ENCODE peak calls at places on chromosomes 11 and 22, in ten cellular contexts. One of them, this sample, is unnamed.

GRCh38 chr22:38177044-38177443 is 4.6 kb downstream of the PLA2G6 start:
- DNase-seq in mammary epithelial cell: no peak
- DNase-seq in Calu3: no peak
- DNase-seq in A549: no peak
- DNase-seq in heart left ventricle: no peak
- DNase-seq in astrocyte of the cerebellum: no peak
- DNase-seq in pancreas: no peak
- DNase-seq in ovary: no peak
- DNase-seq in fibroblast of villous mesenchyme: no peak
- DNase-seq in K562: no peak
- DNase-seq in this sample: no peak

GRCh38 chr11:123063396-123064267 is 1.7 kb upstream of the HSPA8 start:
- DNase-seq in astrocyte of the cerebellum: peak; percentile 29
- DNase-seq in A549: no peak
- DNase-seq in heart left ventricle: peak; percentile 32
- DNase-seq in pancreas: no peak
- DNase-seq in Calu3: peak; percentile 27
- DNase-seq in ovary: no peak
- DNase-seq in mammary epithelial cell: peak; percentile 60
- DNase-seq in K562: peak; percentile 54
- DNase-seq in fibroblast of villous mesenchyme: peak; percentile 72
- DNase-seq in this sample: no peak

GRCh38 chr22:17191163-17191562 is 28.1 kb downstream of the ADA2 start:
- DNase-seq in astrocyte of the cerebellum: peak; percentile 47
- DNase-seq in K562: no peak
- DNase-seq in ovary: no peak
- DNase-seq in Calu3: no peak
- DNase-seq in pancreas: no peak
- DNase-seq in mammary epithelial cell: peak; percentile 6
- DNase-seq in A549: no peak
- DNase-seq in heart left ventricle: no peak
- DNase-seq in fibroblast of villous mesenchyme: peak; percentile 60
- DNase-seq in this sample: no peak

GRCh38 chr11:12600829-12601228 is 73.4 kb upstream of the TEAD1 start:
- DNase-seq in ovary: no peak
- DNase-seq in pancreas: no peak
- DNase-seq in mammary epithelial cell: no peak
- DNase-seq in K562: no peak
- DNase-seq in Calu3: no peak
- DNase-seq in astrocyte of the cerebellum: no peak
- DNase-seq in fibroblast of villous mesenchyme: no peak
- DNase-seq in A549: no peak
- DNase-seq in heart left ventricle: no peak
- DNase-seq in this sample: no peak

GRCh38 chr11:536841-537621 is at the start of gene LRRC56:
- DNase-seq in heart left ventricle: peak; percentile 68
- DNase-seq in K562: peak; percentile 95
- DNase-seq in ovary: peak; percentile 88
- DNase-seq in Calu3: peak; percentile 89
- DNase-seq in pancreas: peak; percentile 97
- DNase-seq in mammary epithelial cell: peak; percentile 58
- DNase-seq in fibroblast of villous mesenchyme: peak; percentile 92
- DNase-seq in astrocyte of the cerebellum: peak; percentile 40
- DNase-seq in A549: peak; percentile 49
- DNase-seq in this sample: peak; percentile 72

GRCh38 chr11:114086394-114086793 is 26.9 kb downstream of the ZBTB16 start:
- DNase-seq in pancreas: no peak
- DNase-seq in fibroblast of villous mesenchyme: no peak
- DNase-seq in A549: no peak
- DNase-seq in ovary: no peak
- DNase-seq in heart left ventricle: no peak
- DNase-seq in mammary epithelial cell: no peak
- DNase-seq in astrocyte of the cerebellum: no peak
- DNase-seq in K562: no peak
- DNase-seq in Calu3: no peak
- DNase-seq in this sample: no peak

GRCh38 chr11:1762537-1763302 is 1.0 kb downstream of the CTSD start:
- DNase-seq in Calu3: peak; percentile 87
- DNase-seq in K562: peak; percentile 83
- DNase-seq in heart left ventricle: peak; percentile 68
- DNase-seq in fibroblast of villous mesenchyme: no peak
- DNase-seq in pancreas: peak; percentile 88
- DNase-seq in A549: peak; percentile 54
- DNase-seq in mammary epithelial cell: peak; percentile 65
- DNase-seq in astrocyte of the cerebellum: no peak
- DNase-seq in ovary: no peak
- DNase-seq in this sample: no peak

GRCh38 chr11:64629796-64630562 is 39.0 kb downstream of the SLC22A12 start:
- DNase-seq in heart left ventricle: no peak
- DNase-seq in astrocyte of the cerebellum: no peak
- DNase-seq in Calu3: no peak
- DNase-seq in ovary: no peak
- DNase-seq in mammary epithelial cell: no peak
- DNase-seq in pancreas: no peak
- DNase-seq in fibroblast of villous mesenchyme: no peak
- DNase-seq in K562: peak; percentile 92
- DNase-seq in A549: no peak
- DNase-seq in this sample: no peak

DNA sequence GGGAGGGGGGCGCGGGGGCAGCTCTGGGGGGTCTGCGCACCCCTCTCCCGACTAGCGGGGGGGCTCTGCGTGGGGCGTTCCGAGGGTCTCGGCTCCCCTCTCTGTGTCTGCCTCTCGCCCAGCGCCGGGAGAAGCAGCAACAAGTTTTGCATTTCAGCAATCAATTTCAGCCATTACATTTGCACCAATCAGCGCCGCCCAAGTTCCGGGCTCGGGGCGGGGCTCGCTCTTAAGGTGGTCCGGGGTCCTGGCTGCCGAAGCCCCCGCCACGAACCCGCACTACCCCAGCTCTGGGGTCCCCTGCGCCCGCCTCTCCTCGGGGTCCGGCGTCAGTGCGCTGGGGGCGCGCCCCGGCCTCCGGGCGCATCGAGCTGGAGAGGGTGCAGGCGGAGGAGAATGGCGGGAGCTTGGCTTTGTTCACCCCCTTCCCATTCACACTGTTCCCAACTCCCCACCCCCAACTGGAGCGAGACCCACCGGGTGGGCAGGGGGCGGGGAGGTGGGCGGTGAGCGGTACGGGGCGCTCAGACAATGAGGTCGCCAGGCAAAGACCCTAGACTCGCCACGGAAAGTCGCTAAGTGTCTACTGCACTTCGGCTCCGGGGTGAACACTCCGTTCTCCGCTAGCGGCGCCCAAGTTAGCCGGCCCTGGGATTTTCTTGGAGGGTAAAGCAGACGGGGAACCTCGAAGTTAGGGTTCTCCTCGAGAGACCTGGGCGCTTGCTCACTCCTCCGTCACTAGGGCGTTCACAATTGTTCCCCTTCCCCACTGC is at the start of gene MN1:
- DNase-seq in heart left ventricle: peak; percentile 73
- DNase-seq in pancreas: peak; percentile 75
- DNase-seq in A549: peak; percentile 65
- DNase-seq in fibroblast of villous mesenchyme: peak; percentile 49
- DNase-seq in K562: no peak
- DNase-seq in Calu3: peak; percentile 54
- DNase-seq in ovary: peak; percentile 78
- DNase-seq in mammary epithelial cell: peak; percentile 60
- DNase-seq in astrocyte of the cerebellum: no peak
- DNase-seq in this sample: peak; percentile 52
- TF ChIP-seq CTCF in heart left ventricle: no peak
- TF ChIP-seq CTCF in pancreas: no peak
- TF ChIP-seq CTCF in A549: no peak
- TF ChIP-seq CTCF in fibroblast of villous mesenchyme: no peak
- TF ChIP-seq CTCF in K562: no peak
- TF ChIP-seq CTCF in Calu3: no peak
- TF ChIP-seq CTCF in ovary: no peak
- TF ChIP-seq CTCF in mammary epithelial cell: peak; percentile 12
- TF ChIP-seq CTCF in astrocyte of the cerebellum: no peak
- TF ChIP-seq CTCF in this sample: no peak

GRCh38 chr11:73387594-73388021 is 11.4 kb downstream of the RELT start:
- DNase-seq in K562: no peak
- DNase-seq in A549: no peak
- DNase-seq in ovary: no peak
- DNase-seq in pancreas: no peak
- DNase-seq in astrocyte of the cerebellum: no peak
- DNase-seq in heart left ventricle: no peak
- DNase-seq in mammary epithelial cell: no peak
- DNase-seq in fibroblast of villous mesenchyme: no peak
- DNase-seq in Calu3: no peak
- DNase-seq in this sample: no peak

GRCh38 chr11:73389134-73389525 is 12.9 kb downstream of the RELT start:
- DNase-seq in astrocyte of the cerebellum: no peak
- DNase-seq in fibroblast of villous mesenchyme: no peak
- DNase-seq in A549: no peak
- DNase-seq in K562: no peak
- DNase-seq in mammary epithelial cell: no peak
- DNase-seq in pancreas: no peak
- DNase-seq in ovary: no peak
- DNase-seq in heart left ventricle: no peak
- DNase-seq in Calu3: no peak
- DNase-seq in this sample: no peak

GRCh38 chr11:73386568-73386967 is 10.4 kb downstream of the RELT start:
- DNase-seq in pancreas: no peak
- DNase-seq in mammary epithelial cell: no peak
- DNase-seq in fibroblast of villous mesenchyme: no peak
- DNase-seq in Calu3: no peak
- DNase-seq in K562: no peak
- DNase-seq in heart left ventricle: no peak
- DNase-seq in ovary: no peak
- DNase-seq in A549: no peak
- DNase-seq in astrocyte of the cerebellum: no peak
- DNase-seq in this sample: no peak

GRCh38 chr11:73389902-73390301 is 13.7 kb downstream of the RELT start:
- DNase-seq in mammary epithelial cell: no peak
- DNase-seq in A549: no peak
- DNase-seq in K562: no peak
- DNase-seq in astrocyte of the cerebellum: no peak
- DNase-seq in Calu3: no peak
- DNase-seq in pancreas: no peak
- DNase-seq in heart left ventricle: no peak
- DNase-seq in fibroblast of villous mesenchyme: no peak
- DNase-seq in ovary: no peak
- DNase-seq in this sample: no peak

GRCh38 chr11:73388241-73389133 is 12.3 kb downstream of the RELT start:
- DNase-seq in fibroblast of villous mesenchyme: no peak
- DNase-seq in pancreas: no peak
- DNase-seq in K562: no peak
- DNase-seq in ovary: no peak
- DNase-seq in A549: no peak
- DNase-seq in Calu3: no peak
- DNase-seq in heart left ventricle: peak; percentile 63
- DNase-seq in mammary epithelial cell: no peak
- DNase-seq in astrocyte of the cerebellum: no peak
- DNase-seq in this sample: peak; percentile 74
- TF ChIP-seq CTCF in fibroblast of villous mesenchyme: no peak
- TF ChIP-seq CTCF in pancreas: no peak
- TF ChIP-seq CTCF in K562: no peak
- TF ChIP-seq CTCF in ovary: no peak
- TF ChIP-seq CTCF in A549: no peak
- TF ChIP-seq CTCF in Calu3: no peak
- TF ChIP-seq CTCF in heart left ventricle: no peak
- TF ChIP-seq CTCF in mammary epithelial cell: no peak
- TF ChIP-seq CTCF in astrocyte of the cerebellum: no peak
- TF ChIP-seq CTCF in this sample: no peak

GRCh38 chr22:21591695-21592094 is 24.2 kb downstream of the UBE2L3 start:
- DNase-seq in mammary epithelial cell: no peak
- DNase-seq in fibroblast of villous mesenchyme: no peak
- DNase-seq in astrocyte of the cerebellum: no peak
- DNase-seq in heart left ventricle: peak; percentile 60
- DNase-seq in K562: no peak
- DNase-seq in Calu3: no peak
- DNase-seq in ovary: no peak
- DNase-seq in pancreas: no peak
- DNase-seq in A549: no peak
- DNase-seq in this sample: no peak

GRCh38 chr22:21590809-21591641 is 23.5 kb downstream of the UBE2L3 start:
- DNase-seq in heart left ventricle: no peak
- DNase-seq in ovary: no peak
- DNase-seq in pancreas: no peak
- DNase-seq in fibroblast of villous mesenchyme: no peak
- DNase-seq in astrocyte of the cerebellum: no peak
- DNase-seq in A549: no peak
- DNase-seq in mammary epithelial cell: no peak
- DNase-seq in Calu3: no peak
- DNase-seq in K562: no peak
- DNase-seq in this sample: no peak

GRCh38 chr22:21592422-21592821 is 24.9 kb downstream of the UBE2L3 start:
- DNase-seq in pancreas: no peak
- DNase-seq in fibroblast of villous mesenchyme: no peak
- DNase-seq in Calu3: no peak
- DNase-seq in K562: no peak
- DNase-seq in astrocyte of the cerebellum: no peak
- DNase-seq in heart left ventricle: no peak
- DNase-seq in ovary: no peak
- DNase-seq in A549: no peak
- DNase-seq in mammary epithelial cell: no peak
- DNase-seq in this sample: no peak

GRCh38 chr22:21594865-21595452 is 27.4 kb downstream of the UBE2L3 start:
- DNase-seq in pancreas: no peak
- DNase-seq in fibroblast of villous mesenchyme: peak; percentile 41
- DNase-seq in heart left ventricle: no peak
- DNase-seq in K562: no peak
- DNase-seq in Calu3: no peak
- DNase-seq in ovary: no peak
- DNase-seq in mammary epithelial cell: no peak
- DNase-seq in A549: no peak
- DNase-seq in astrocyte of the cerebellum: no peak
- DNase-seq in this sample: no peak

DNA sequence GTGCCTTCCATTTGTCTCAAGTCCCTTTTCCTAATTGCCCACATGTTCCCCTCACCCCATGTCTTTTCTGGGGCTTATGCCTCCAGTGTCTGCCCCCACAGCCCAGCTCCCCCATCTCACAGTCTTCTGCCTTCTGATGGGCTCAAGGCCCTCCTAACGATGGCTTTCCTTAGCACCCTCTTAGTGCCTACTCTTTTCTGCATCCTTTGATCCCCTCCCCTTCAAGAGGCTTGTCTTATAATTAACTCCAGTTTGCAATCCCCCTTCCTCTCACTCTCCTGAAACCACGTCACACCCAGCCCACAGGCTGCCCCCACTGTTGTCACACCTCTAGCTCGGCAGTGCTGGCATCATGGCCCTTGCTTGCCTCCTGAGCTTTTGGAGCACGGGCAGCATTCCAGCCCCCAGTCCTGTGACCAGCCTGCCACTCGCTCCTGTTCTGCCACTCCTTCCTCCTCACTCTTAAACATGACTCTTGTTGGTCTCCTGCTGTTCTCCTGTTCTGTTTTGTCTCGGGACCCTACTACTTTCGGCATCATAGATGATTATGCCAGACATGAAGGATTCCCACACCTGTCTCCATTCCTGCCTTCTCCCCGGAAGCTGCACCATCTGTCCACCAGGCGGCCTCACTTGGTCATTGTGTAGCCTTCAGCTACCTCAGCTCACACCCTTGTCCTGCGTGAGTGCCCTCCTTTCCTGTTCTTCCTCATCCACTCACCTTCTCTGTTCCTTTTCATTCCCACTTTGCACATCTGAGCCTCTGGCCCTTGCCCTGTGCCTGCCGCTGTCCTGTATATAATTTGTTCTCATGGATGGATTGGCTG is 26.1 kb downstream of the UBE2L3 start:
- DNase-seq in heart left ventricle: peak; percentile 59
- DNase-seq in K562: peak; percentile 89
- DNase-seq in fibroblast of villous mesenchyme: no peak
- DNase-seq in Calu3: peak; percentile 15
- DNase-seq in mammary epithelial cell: no peak
- DNase-seq in ovary: no peak
- DNase-seq in pancreas: no peak
- DNase-seq in astrocyte of the cerebellum: no peak
- DNase-seq in A549: peak; percentile 41
- DNase-seq in this sample: no peak
- TF ChIP-seq CTCF in heart left ventricle: no peak
- TF ChIP-seq CTCF in K562: peak; percentile 96
- TF ChIP-seq CTCF in fibroblast of villous mesenchyme: peak; percentile 33
- TF ChIP-seq CTCF in Calu3: peak; percentile 71
- TF ChIP-seq CTCF in mammary epithelial cell: peak; percentile 45
- TF ChIP-seq CTCF in ovary: no peak
- TF ChIP-seq CTCF in pancreas: no peak
- TF ChIP-seq CTCF in astrocyte of the cerebellum: peak; percentile 42
- TF ChIP-seq CTCF in A549: peak; percentile 21
- TF ChIP-seq CTCF in this sample: peak; percentile 21

DNA sequence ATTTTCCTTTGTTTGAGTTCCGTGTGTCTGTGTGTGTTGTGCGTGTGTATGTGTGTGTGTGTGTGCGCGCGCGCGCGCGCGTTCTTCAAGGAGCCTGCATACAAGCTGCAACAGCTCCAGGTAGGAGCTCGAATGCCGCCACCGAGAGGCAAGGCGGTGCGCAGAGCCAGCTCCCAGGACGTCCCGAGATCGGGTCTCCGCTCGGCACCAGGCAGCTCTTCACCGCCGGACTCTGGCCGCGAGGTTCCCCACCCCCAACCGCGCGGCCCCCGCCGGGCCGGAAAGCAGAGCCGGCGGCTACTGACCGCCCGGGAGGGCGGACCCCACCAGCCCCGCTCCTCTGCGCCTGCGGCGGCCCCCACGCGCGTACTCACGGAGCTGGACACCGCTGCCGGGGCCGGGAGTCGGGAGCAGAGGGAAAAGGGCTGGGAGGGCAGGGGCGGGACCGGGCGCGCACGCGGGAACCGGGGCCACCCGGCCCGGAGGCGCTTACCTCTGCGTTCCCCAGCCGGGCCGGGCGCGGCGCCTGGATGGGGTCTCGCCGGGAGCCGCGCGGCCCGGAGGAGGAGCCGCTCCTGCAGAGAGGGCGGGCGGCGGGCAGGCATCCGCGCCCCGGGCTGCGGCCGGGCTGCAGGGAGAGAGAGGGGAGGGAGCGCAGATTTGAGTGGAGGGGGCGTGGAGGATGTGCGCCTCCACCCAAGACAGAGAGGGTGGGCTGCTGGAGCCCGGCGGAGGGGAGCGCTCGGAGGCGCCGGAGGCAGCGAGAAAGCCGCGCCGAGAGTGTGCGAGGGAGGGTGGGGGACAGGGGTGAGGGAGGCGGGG is 40.3 kb upstream of the AKIP1 start:
- DNase-seq in A549: peak; percentile 58
- DNase-seq in ovary: peak; percentile 79
- DNase-seq in Calu3: peak; percentile 65
- DNase-seq in astrocyte of the cerebellum: no peak
- DNase-seq in heart left ventricle: peak; percentile 69
- DNase-seq in fibroblast of villous mesenchyme: peak; percentile 75
- DNase-seq in mammary epithelial cell: peak; percentile 74
- DNase-seq in K562: peak; percentile 9
- DNase-seq in pancreas: peak; percentile 86
- DNase-seq in this sample: no peak
- TF ChIP-seq CTCF in A549: no peak
- TF ChIP-seq CTCF in ovary: no peak
- TF ChIP-seq CTCF in Calu3: no peak
- TF ChIP-seq CTCF in astrocyte of the cerebellum: no peak
- TF ChIP-seq CTCF in heart left ventricle: no peak
- TF ChIP-seq CTCF in fibroblast of villous mesenchyme: no peak
- TF ChIP-seq CTCF in mammary epithelial cell: peak; percentile 16
- TF ChIP-seq CTCF in K562: no peak
- TF ChIP-seq CTCF in pancreas: no peak
- TF ChIP-seq CTCF in this sample: no peak